ENCODE peak calls at places on chromosomes 5 and 9, in five cellular contexts. N is D341Med; P is endothelial cell; O is activated CD4-positive, alpha-beta T cell treated with anti-CD3 and anti-CD28 coated beads for 24 hours; F is activated naive CD8-positive, alpha-beta T cell treated with anti-CD3 and anti-CD28 coated beads, Interleukin-2, amount 50 U/mL, for 24 hours. Q is an unnamed sample.

GRCh38 chr9:35108946-35109575 is 6.1 kb upstream of the STOML2 start:
- DNase-seq in N (no peak), P (no peak), O (no peak), F (no peak), Q (no peak)

GRCh38 chr9:101711330-101711941 is 27.0 kb downstream of the GRIN3A start:
- DNase-seq in N (peak), P (peak), O (peak), F (peak), Q (peak)

GRCh38 chr5:168652516-168652915 is 73.3 kb upstream of the PANK3 start:
- DNase-seq in N (no peak), P (no peak), O (no peak), F (no peak), Q (no peak)

GRCh38 chr9:33489070-33489469 is 15.3 kb upstream of the NOL6 start:
- DNase-seq in N (no peak), P (no peak), O (no peak), F (no peak), Q (no peak)

GRCh38 chr5:178432421-178433272 is 157.5 kb downstream of the COL23A1 start:
- DNase-seq in N (peak), P (no peak), O (no peak), F (no peak), Q (no peak)

GRCh38 chr9:70136632-70137031 is 93.0 kb downstream of the MAMDC2 start:
- DNase-seq in N (no peak), P (no peak), O (no peak), F (no peak), Q (no peak)

GRCh38 chr5:3564827-3565560 is 30.6 kb upstream of the IRX1 start:
- DNase-seq in N (no peak), P (no peak), O (no peak), F (no peak), Q (no peak)

GRCh38 chr5:36285837-36286615 is 15.7 kb downstream of the RANBP3L start:
- DNase-seq in N (no peak), P (no peak), O (no peak), F (no peak), Q (no peak)

GRCh38 chr5:87302061-87302460 is 34.4 kb downstream of the RASA1 start:
- DNase-seq in N (no peak), P (no peak), O (no peak), F (no peak), Q (no peak)

GRCh38 chr5:96649938-96650540 is 12.1 kb upstream of the CAST start:
- DNase-seq in N (no peak), P (no peak), O (no peak), F (no peak), Q (no peak)

GRCh38 chr5:137119321-137119720 is 379.8 kb downstream of the SPOCK1 start:
- DNase-seq in N (no peak), P (no peak), O (no peak), F (no peak), Q (no peak)

GRCh38 chr5:16265141-16265540 is 85.5 kb upstream of the MARCHF11 start:
- DNase-seq in N (no peak), P (no peak), O (no peak), F (no peak), Q (no peak)

GRCh38 chr9:110555971-110556370 is 23.6 kb downstream of the SVEP1 start:
- DNase-seq in N (no peak), P (no peak), O (no peak), F (no peak), Q (no peak)

GRCh38 chr5:168041583-168041982 is 249.9 kb upstream of the WWC1 start:
- DNase-seq in N (no peak), P (no peak), O (no peak), F (no peak), Q (no peak)

GRCh38 chr5:41122459-41122858 is 51.3 kb upstream of the MROH2B start:
- DNase-seq in N (no peak), P (no peak), O (no peak), F (no peak), Q (no peak)

GRCh38 chr5:20109326-20109725 is 121.3 kb upstream of the CDH18 start:
- DNase-seq in N (no peak), P (no peak), O (no peak), F (no peak), Q (no peak)

GRCh38 chr9:80437825-80438224 is 866.1 kb downstream of the TLE4 start:
- DNase-seq in N (peak), P (no peak), O (no peak), F (no peak), Q (peak)

GRCh38 chr5:141919218-141920129 is 4.2 kb upstream of the DELE1 start:
- DNase-seq in N (no peak), P (no peak), O (no peak), F (no peak), Q (no peak)

GRCh38 chr5:97854871-97855762 is 672.1 kb upstream of the RIOK2 start:
- DNase-seq in N (no peak), P (no peak), O (no peak), F (no peak), Q (no peak)

GRCh38 chr5:15993934-15994333 is 185.7 kb downstream of the MARCHF11 start:
- DNase-seq in N (no peak), P (no peak), O (no peak), F (no peak), Q (no peak)

GRCh38 chr5:2849429-2849828 is 98.0 kb upstream of the IRX2 start:
- DNase-seq in N (no peak), P (no peak), O (no peak), F (no peak), Q (no peak)

GRCh38 chr5:74206571-74207550 is 433.7 kb downstream of the ENC1 start:
- DNase-seq in N (no peak), P (no peak), O (no peak), F (no peak), Q (no peak)

GRCh38 chr5:128304121-128304520 is 220.6 kb downstream of the SLC12A2 start:
- DNase-seq in N (peak), P (no peak), O (no peak), F (no peak), Q (peak)

GRCh38 chr5:127359502-127359901 is 68.9 kb downstream of the MEGF10 start:
- DNase-seq in N (no peak), P (no peak), O (no peak), F (no peak), Q (no peak)

GRCh38 chr9:811101-811531 is 30.4 kb upstream of the DMRT1 start:
- DNase-seq in N (no peak), P (no peak), O (no peak), F (no peak), Q (no peak)

GRCh38 chr5:81768960-81769452 is 18.1 kb upstream of the SSBP2 start:
- DNase-seq in N (no peak), P (no peak), O (no peak), F (no peak), Q (no peak)

GRCh38 chr5:68134669-68135313 is 80.8 kb upstream of the PIK3R1 start:
- DNase-seq in N (no peak), P (no peak), O (no peak), F (no peak), Q (no peak)

GRCh38 chr5:10736354-10736753 is 24.7 kb downstream of the DAP start:
- DNase-seq in N (no peak), P (no peak), O (no peak), F (no peak), Q (no peak)

GRCh38 chr5:98927242-98927987 is 1.4 kb downstream of the CHD1 start:
- DNase-seq in N (peak), P (peak), O (peak), F (peak), Q (peak)

GRCh38 chr9:976258-976804 is at the start of gene DMRT3:
- DNase-seq in N (no peak), P (peak), O (no peak), F (no peak), Q (peak)